ENCODE peak calls at places on chromosome 15, in eight cellular contexts. S, R, Q, W, A, U, F and X are unnamed samples.

GRCh38 chr15:62900071-62900812 is 142.3 kb upstream of the TPM1 start:
- DNase-seq in F (no peak), U (no peak), W (no peak), R (no peak), S (peak), Q (no peak), A (no peak), X (no peak)

GRCh38 chr15:101489633-101490407 is at the start of gene PCSK6:
- DNase-seq in Q (no peak), F (no peak), R (peak), A (no peak), S (no peak), U (peak), W (no peak), X (no peak)

GRCh38 chr15:95635666-95636065 is 694.8 kb upstream of the NR2F2 start:
- DNase-seq in R (no peak), Q (no peak), A (no peak), U (no peak), F (no peak), W (no peak), S (no peak), X (no peak)

GRCh38 chr15:48395532-48396011 is 64.3 kb downstream of the DUT start:
- DNase-seq in S (peak), R (peak), W (no peak), A (no peak), U (no peak), F (no peak), Q (no peak), X (no peak)

GRCh38 chr15:69082041-69082502 is 67.6 kb downstream of the NOX5 start:
- DNase-seq in Q (no peak), A (no peak), F (no peak), U (no peak), S (peak), R (no peak), W (no peak), X (no peak)

GRCh38 chr15:68417897-68418296 is 14.1 kb downstream of the ITGA11 start:
- DNase-seq in S (no peak), W (no peak), U (no peak), R (no peak), A (no peak), F (no peak), Q (no peak), X (no peak)

GRCh38 chr15:92683511-92683834 is 27.9 kb upstream of the FAM174B start:
- DNase-seq in S (peak), Q (no peak), A (no peak), R (no peak), W (no peak), U (peak), F (no peak), X (no peak)

GRCh38 chr15:48149858-48150257 is 28.2 kb downstream of the MYEF2 start:
- DNase-seq in R (no peak), W (no peak), Q (no peak), F (no peak), S (peak), A (no peak), U (no peak), X (no peak)

GRCh38 chr15:84915011-84915958 is 30.8 kb downstream of the SLC28A1 start:
- DNase-seq in R (no peak), F (peak), U (no peak), Q (peak), S (peak), A (no peak), W (no peak), X (peak)

GRCh38 chr15:29128671-29129070 is 141.0 kb downstream of the NSMCE3 start:
- DNase-seq in F (no peak), A (no peak), W (no peak), S (no peak), R (no peak), Q (no peak), U (no peak), X (no peak)

GRCh38 chr15:40111888-40112287 is 3.2 kb upstream of the BMF start:
- DNase-seq in Q (no peak), A (no peak), W (no peak), S (no peak), U (no peak), R (no peak), F (no peak), X (no peak)

GRCh38 chr15:52114256-52114655 is 1.7 kb upstream of the BCL2L10 start:
- DNase-seq in R (peak), A (no peak), Q (no peak), W (no peak), F (no peak), S (no peak), U (no peak), X (no peak)

GRCh38 chr15:25852696-25853524 is 10.2 kb downstream of the ATP10A start:
- DNase-seq in U (no peak), F (no peak), R (no peak), S (no peak), W (no peak), A (no peak), Q (no peak), X (no peak)

GRCh38 chr15:43911235-43911661 is 84.4 kb downstream of the WDR76 start:
- DNase-seq in W (no peak), F (peak), U (no peak), S (peak), R (no peak), A (no peak), Q (no peak), X (no peak)

GRCh38 chr15:45980376-45980775 is 345.5 kb downstream of the SQOR start:
- DNase-seq in R (no peak), W (no peak), A (no peak), F (no peak), S (no peak), Q (no peak), U (no peak), X (no peak)

GRCh38 chr15:29695486-29696167 is 126.6 kb downstream of the TJP1 start:
- DNase-seq in F (no peak), W (no peak), S (peak), Q (no peak), R (no peak), A (no peak), U (no peak), X (no peak)

GRCh38 chr15:31274496-31275330 is 51.9 kb upstream of the KLF13 start:
- DNase-seq in R (peak), S (peak), Q (no peak), F (no peak), U (no peak), A (no peak), W (no peak), X (no peak)

GRCh38 chr15:93451265-93451664 is 362.3 kb upstream of the RGMA start:
- DNase-seq in A (no peak), U (no peak), F (no peak), S (no peak), R (no peak), W (no peak), Q (no peak), X (no peak)